ENCODE peak calls at places on chromosome 11, in five cellular contexts. K, G, F, N and D are unnamed samples.

GRCh38 chr11:65391007-65391406 is 4.6 kb downstream of the FRMD8 start:
- DNase-seq in K (no peak), G (no peak), F (peak; percentile 54), N (peak; percentile 81), D (no peak)

GRCh38 chr11:68212421-68213134 is 518 bp downstream of the KMT5B start:
- DNase-seq in K (peak; percentile 72), G (no peak), F (peak; percentile 79), N (peak; percentile 88), D (peak; percentile 38)

GRCh38 chr11:126232683-126233082 is 21.1 kb downstream of the FAM118B start:
- DNase-seq in K (no peak), G (no peak), F (no peak), N (no peak), D (no peak)

GRCh38 chr11:2287102-2287501 is 14.6 kb downstream of the C11orf21 start:
- DNase-seq in K (peak; percentile 22), G (no peak), F (peak; percentile 42), N (peak; percentile 36), D (no peak)

GRCh38 chr11:102276302-102277182 is 40.7 kb upstream of the BIRC3 start:
- DNase-seq in K (no peak), G (no peak), F (no peak), N (no peak), D (no peak)

GRCh38 chr11:96107143-96107829 is 183.4 kb upstream of the MTMR2 start:
- DNase-seq in K (no peak), G (no peak), F (no peak), N (no peak), D (no peak)

GRCh38 chr11:43576834-43577521 is 103.6 kb upstream of the HSD17B12 start:
- DNase-seq in K (peak; percentile 86), G (no peak), F (no peak), N (peak; percentile 95), D (no peak)

GRCh38 chr11:13304655-13305340 is 27.2 kb downstream of the BMAL1 start:
- DNase-seq in K (no peak), G (no peak), F (peak; percentile 59), N (no peak), D (no peak)

GRCh38 chr11:3135491-3136440 is 29.3 kb downstream of the OSBPL5 start:
- DNase-seq in K (peak; percentile 69), G (no peak), F (no peak), N (peak; percentile 85), D (no peak)

GRCh38 chr11:62925308-62925707 is 4.1 kb upstream of the CHRM1 start:
- DNase-seq in K (peak; percentile 83), G (no peak), F (no peak), N (peak; percentile 88), D (no peak)

GRCh38 chr11:126680109-126680508 is 320.5 kb downstream of the KIRREL3 start:
- DNase-seq in K (no peak), G (no peak), F (no peak), N (no peak), D (no peak)

GRCh38 chr11:36446135-36446534 is 63.9 kb downstream of the TRAF6 start:
- DNase-seq in K (no peak), G (no peak), F (no peak), N (no peak), D (no peak)

GRCh38 chr11:96109265-96110030 is 185.5 kb upstream of the MTMR2 start:
- DNase-seq in K (no peak), G (no peak), F (no peak), N (no peak), D (peak; percentile 88)

GRCh38 chr11:10565493-10565892 is 3.0 kb downstream of the LYVE1 start:
- DNase-seq in K (no peak), G (no peak), F (no peak), N (no peak), D (no peak)

GRCh38 chr11:10566257-10566956 is 2.1 kb downstream of the LYVE1 start:
- DNase-seq in K (no peak), G (no peak), F (no peak), N (no peak), D (no peak)

GRCh38 chr11:10567466-10567865 is 999 bp downstream of the LYVE1 start:
- DNase-seq in K (no peak), G (no peak), F (no peak), N (no peak), D (no peak)

GRCh38 chr11:10564030-10564429 is 4.4 kb downstream of the LYVE1 start:
- DNase-seq in K (no peak), G (no peak), F (no peak), N (no peak), D (no peak)

GRCh38 chr11:10564692-10565318 is 3.7 kb downstream of the LYVE1 start:
- DNase-seq in K (no peak), G (no peak), F (no peak), N (no peak), D (no peak)
- TF ChIP-seq CTCF in K (peak; percentile 29), G (peak; percentile 60), F (no peak), N (peak; percentile 60), D (peak; percentile 59)

GRCh38 chr11:9123595-9124304 is 32.4 kb upstream of the SCUBE2 start:
- DNase-seq in K (no peak), G (no peak), F (no peak), N (no peak), D (no peak)

GRCh38 chr11:9120659-9121350 is 29.4 kb upstream of the SCUBE2 start:
- DNase-seq in K (peak; percentile 85), G (peak; percentile 34), F (no peak), N (peak; percentile 89), D (no peak)

GRCh38 chr11:9118277-9118676 is 26.9 kb upstream of the SCUBE2 start:
- DNase-seq in K (no peak), G (no peak), F (no peak), N (no peak), D (no peak)

GRCh38 chr11:9125185-9125886 is 33.9 kb upstream of the SCUBE2 start:
- DNase-seq in K (no peak), G (no peak), F (no peak), N (no peak), D (no peak)

DNA sequence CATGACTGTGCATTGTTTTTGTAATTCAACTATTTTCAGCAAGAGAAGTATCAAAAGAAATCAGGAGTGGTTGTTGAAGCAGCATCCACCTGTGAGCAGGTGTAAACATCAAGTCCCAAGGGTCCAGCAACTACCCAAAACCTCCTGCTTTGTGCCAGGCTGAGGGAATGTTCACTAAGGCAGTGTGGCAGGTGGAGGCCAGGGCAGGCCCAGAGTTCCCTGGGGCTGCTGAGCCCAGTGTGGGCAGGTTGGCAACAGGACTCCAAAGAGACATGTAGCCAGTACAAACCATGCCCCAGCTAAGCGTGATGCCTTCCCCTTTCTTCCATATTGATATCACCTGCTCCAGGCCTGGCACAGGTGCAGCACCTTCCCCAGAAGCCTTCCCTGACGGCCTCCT is 30.0 kb upstream of the SCUBE2 start:
- DNase-seq in K (peak; percentile 42), G (no peak), F (no peak), N (no peak), D (no peak)
- H3K27ac ChIP-seq in K (peak overlapping the region; percentile 29), G (no peak overlapping the region), F (no peak overlapping the region), N (no peak overlapping the region), D (no peak overlapping the region)

GRCh38 chr11:37525336-37525735 is 927.3 kb upstream of the RAG2 start:
- DNase-seq in K (no peak), G (no peak), F (no peak), N (no peak), D (no peak)
- TF ChIP-seq CTCF in K (no peak), G (no peak), F (peak; percentile 20), N (no peak), D (peak; percentile 66)

GRCh38 chr11:94813436-94813720 is 45.2 kb downstream of the AMOTL1 start:
- DNase-seq in K (no peak), G (no peak), F (no peak), N (no peak), D (no peak)

GRCh38 chr11:94815705-94816344 is 47.7 kb downstream of the AMOTL1 start:
- DNase-seq in K (no peak), G (no peak), F (no peak), N (peak; percentile 72), D (no peak)

GRCh38 chr11:94809251-94809650 is 41.1 kb downstream of the AMOTL1 start:
- DNase-seq in K (no peak), G (no peak), F (no peak), N (no peak), D (no peak)

GRCh38 chr11:94814238-94814976 is 46.3 kb downstream of the AMOTL1 start:
- DNase-seq in K (no peak), G (no peak), F (no peak), N (no peak), D (no peak)
- H3K27ac ChIP-seq in K (no peak overlapping the region), G (peak overlapping the region; percentile 69), F (peak overlapping the region; percentile 46), N (no peak overlapping the region), D (no peak overlapping the region)